ENCODE peak calls at places on chromosomes 12 and 14, in five cellular contexts. F is T follicular helper cell; I is natural killer cell treated with Interleukin-12 subunit alpha and Interleukin-12 subunit beta and Interleukin-15 and Interleukin-18, amount 100 ng/mL, for 72 hours; J is renal cortical epithelial cell; O is endodermal cell. M is an unnamed sample.
A peak's percentile ranks its signal among the peaks of the same experiment; 100 is the strongest.

GRCh38 chr14:50064993-50065392 is 51.4 kb downstream of the VCPKMT start:
- DNase-seq in F (peak; percentile 48), I (peak; percentile 85), J (no peak), O (no peak), M (no peak)

GRCh38 chr12:109677323-109677722 is 36.3 kb upstream of the FAM222A start:
- DNase-seq in F (no peak), I (no peak), J (no peak), O (no peak), M (peak; percentile 54)

GRCh38 chr12:89707992-89708792 is 446 bp downstream of the ATP2B1 start:
- DNase-seq in F (peak; percentile 22), I (peak; percentile 68), J (no peak), O (peak; percentile 87), M (peak; percentile 55)

GRCh38 chr12:123142948-123143752 is 7.7 kb downstream of the PITPNM2 start:
- DNase-seq in F (no peak), I (no peak), J (peak; percentile 51), O (peak; percentile 81), M (no peak)

GRCh38 chr14:67503331-67503730 is 14.8 kb upstream of the TMEM229B start:
- DNase-seq in F (no peak), I (no peak), J (no peak), O (no peak), M (no peak)

GRCh38 chr14:65846469-65846868 is 433.9 kb downstream of the FUT8 start:
- DNase-seq in F (no peak), I (no peak), J (peak; percentile 40), O (no peak), M (no peak)

GRCh38 chr12:63419119-63419518 is 249.2 kb downstream of the DPY19L2 start:
- DNase-seq in F (no peak), I (no peak), J (peak; percentile 82), O (no peak), M (peak; percentile 69)

GRCh38 chr12:12562016-12562483 is 613 bp downstream of the DUSP16 start:
- DNase-seq in F (peak; percentile 18), I (no peak), J (no peak), O (peak; percentile 77), M (peak; percentile 81)

GRCh38 chr14:67883717-67884116 is 64.1 kb downstream of the RAD51B start:
- DNase-seq in F (no peak), I (no peak), J (peak; percentile 52), O (no peak), M (no peak)

GRCh38 chr12:111010916-111011657 is 90.7 kb upstream of the MYL2 start:
- DNase-seq in F (no peak), I (no peak), J (no peak), O (no peak), M (no peak)

GRCh38 chr12:110431957-110432587 is 18.1 kb downstream of the ARPC3 start:
- DNase-seq in F (no peak), I (no peak), J (no peak), O (no peak), M (no peak)

GRCh38 chr14:80695869-80696268 is 245.7 kb downstream of the CEP128 start:
- DNase-seq in F (no peak), I (no peak), J (no peak), O (no peak), M (no peak)

GRCh38 chr14:32697704-32698103 is 241.0 kb upstream of the NPAS3 start:
- DNase-seq in F (no peak), I (no peak), J (peak; percentile 95), O (no peak), M (no peak)

GRCh38 chr12:119363490-119363889 is 29.0 kb downstream of the CCDC60 start:
- DNase-seq in F (no peak), I (no peak), J (no peak), O (no peak), M (no peak)

GRCh38 chr12:88638956-88639355 is 58.7 kb upstream of the KITLG start:
- DNase-seq in F (no peak), I (no peak), J (no peak), O (no peak), M (no peak)

GRCh38 chr14:70955543-70956480 is 48.6 kb downstream of the PCNX1 start:
- DNase-seq in F (peak; percentile 35), I (no peak), J (peak; percentile 26), O (no peak), M (peak; percentile 51)

GRCh38 chr14:89899917-89900680 is 54.4 kb downstream of the EFCAB11 start:
- DNase-seq in F (no peak), I (no peak), J (no peak), O (no peak), M (peak; percentile 36)

GRCh38 chr12:69052613-69053408 is 119.8 kb upstream of the CPM start:
- DNase-seq in F (no peak), I (no peak), J (peak; percentile 99), O (peak; percentile 90), M (peak; percentile 91)

GRCh38 chr14:89349196-89350008 is 67.6 kb downstream of the FOXN3 start:
- DNase-seq in F (no peak), I (no peak), J (peak; percentile 34), O (peak; percentile 73), M (peak; percentile 88)

GRCh38 chr12:46268617-46269428 is at the start of gene SLC38A1:
- DNase-seq in F (peak; percentile 85), I (peak; percentile 95), J (peak; percentile 75), O (peak; percentile 95), M (peak; percentile 95)

GRCh38 chr12:110531741-110532333 is 29.7 kb downstream of the RAD9B start:
- DNase-seq in F (no peak), I (no peak), J (peak; percentile 91), O (no peak), M (no peak)

GRCh38 chr12:46818654-46819053 is 7.1 kb downstream of the SLC38A4 start:
- DNase-seq in F (no peak), I (no peak), J (no peak), O (no peak), M (no peak)

GRCh38 chr12:49491823-49492222 is 47.0 kb upstream of the KCNH3 start:
- DNase-seq in F (no peak), I (no peak), J (no peak), O (no peak), M (no peak)

GRCh38 chr12:127393896-127394295 is 873.1 kb upstream of the TMEM132C start:
- DNase-seq in F (no peak), I (no peak), J (peak; percentile 30), O (no peak), M (no peak)

GRCh38 chr14:97634786-97635185 is 837.6 kb downstream of the VRK1 start:
- DNase-seq in F (peak; percentile 17), I (no peak), J (peak; percentile 2), O (no peak), M (no peak)

GRCh38 chr12:58503731-58504520 is 416.4 kb downstream of the LRIG3 start:
- DNase-seq in F (no peak), I (no peak), J (no peak), O (no peak), M (no peak)